ENCODE peak calls at places on chromosomes 13 and 19, in five cellular contexts. D is DMS79 treated with DMSO at 0.1 percent for 48 hours, X is H54, S is A172, F is WERI-Rb-1. Y is an unnamed sample.

GRCh38 chr19:29687897-29688728 is 22.9 kb downstream of the PLEKHF1 start:
- DNase-seq in X (no peak), F (no peak), S (peak), D (no peak), Y (no peak)

GRCh38 chr19:37654833-37655688 is at the start of gene ZFP30:
- DNase-seq in F (peak), X (peak), D (peak), S (peak), Y (peak)

GRCh38 chr19:1773173-1773572 is 19.9 kb downstream of the ONECUT3 start:
- DNase-seq in F (no peak), D (no peak), X (peak), S (peak), Y (no peak)

GRCh38 chr13:27487776-27488175 is 37.4 kb upstream of the MTIF3 start:
- DNase-seq in F (no peak), D (no peak), S (no peak), X (no peak), Y (no peak)

GRCh38 chr13:23087884-23088283 is 92.9 kb upstream of the SGCG start:
- DNase-seq in S (peak), F (peak), X (no peak), D (no peak), Y (peak)

GRCh38 chr13:50421457-50422130 is 406.4 kb downstream of the KCNRG start:
- DNase-seq in S (peak), F (no peak), X (no peak), D (peak), Y (no peak)

GRCh38 chr13:20182231-20182846 is 10.4 kb downstream of the GJB2 start:
- DNase-seq in D (peak), F (peak), X (peak), S (peak), Y (peak)

GRCh38 chr19:35528218-35529038 is at the start of gene SBSN:
- DNase-seq in S (peak), X (peak), F (no peak), D (no peak), Y (no peak)

GRCh38 chr13:99218545-99218944 is 17.9 kb downstream of the UBAC2 start:
- DNase-seq in S (no peak), X (no peak), F (no peak), D (no peak), Y (no peak)

GRCh38 chr19:4058696-4059492 is 7.8 kb downstream of the ZBTB7A start:
- DNase-seq in D (no peak), F (peak), X (no peak), S (no peak), Y (no peak)

GRCh38 chr19:7476241-7476640 is 12.6 kb downstream of the PEX11G start:
- DNase-seq in S (no peak), F (no peak), D (no peak), X (no peak), Y (no peak)

GRCh38 chr13:112616586-112617381 is 28.8 kb upstream of the TUBGCP3 start:
- DNase-seq in F (peak), X (peak), D (no peak), S (peak), Y (peak)

GRCh38 chr13:19838726-19839342 is 24.6 kb downstream of the ZMYM5 start:
- DNase-seq in D (peak), F (no peak), S (no peak), X (no peak), Y (no peak)

GRCh38 chr19:5340637-5341447 is at the start of gene PTPRS:
- DNase-seq in S (peak), X (peak), D (peak), F (peak), Y (peak)

GRCh38 chr13:20526664-20527063 is 1.0 kb upstream of the CRYL1 start:
- DNase-seq in D (peak), S (no peak), F (no peak), X (no peak), Y (no peak)

GRCh38 chr19:31354919-31355318 is 5.7 kb upstream of the TSHZ3 start:
- DNase-seq in X (no peak), F (no peak), D (no peak), S (no peak), Y (no peak)

GRCh38 chr13:94427313-94427712 is 52.2 kb downstream of the DCT start:
- DNase-seq in D (no peak), S (no peak), X (no peak), F (peak), Y (no peak)

GRCh38 chr13:91381371-91381770 is 17.1 kb upstream of the GPC5 start:
- DNase-seq in S (no peak), F (peak), D (no peak), X (no peak), Y (no peak)

GRCh38 chr19:45638930-45639729 is at the start of gene EML2:
- DNase-seq in S (no peak), D (peak), X (no peak), F (no peak), Y (no peak)

GRCh38 chr13:26946675-26947342 is 186.2 kb upstream of the GPR12 start:
- DNase-seq in D (peak), X (peak), F (no peak), S (peak), Y (peak)

GRCh38 chr19:58252102-58252685 is 23.5 kb downstream of the ZNF544 start:
- DNase-seq in F (no peak), D (no peak), X (no peak), S (peak), Y (no peak)

GRCh38 chr13:23081246-23081645 is 99.5 kb upstream of the SGCG start:
- DNase-seq in F (no peak), X (no peak), D (no peak), S (no peak), Y (no peak)

GRCh38 chr19:5225486-5226345 is 114.9 kb downstream of the PTPRS start:
- DNase-seq in F (peak), X (no peak), D (no peak), S (no peak), Y (no peak)

GRCh38 chr19:7595466-7596133 is at the start of gene CAMSAP3:
- DNase-seq in S (no peak), X (no peak), F (peak), D (peak), Y (no peak)

GRCh38 chr13:21443171-21443570 is 15.9 kb downstream of the ZDHHC20 start:
- DNase-seq in F (no peak), X (no peak), S (no peak), D (no peak), Y (peak)

GRCh38 chr19:15584095-15584494 is 30.9 kb upstream of the CYP4F8 start:
- DNase-seq in X (no peak), F (no peak), D (no peak), S (no peak), Y (no peak)

GRCh38 chr19:57947419-57948134 is at the start of gene ZNF256:
- DNase-seq in F (peak), X (peak), D (peak), S (peak), Y (peak)

GRCh38 chr19:43872547-43873336 is 45.6 kb downstream of the ZNF283 start:
- DNase-seq in S (peak), F (no peak), X (no peak), D (no peak), Y (no peak)

GRCh38 chr13:41407380-41407779 is 50.0 kb upstream of the RGCC start:
- DNase-seq in D (no peak), S (no peak), X (no peak), F (no peak), Y (no peak)

GRCh38 chr19:41690801-41691065 is 2.7 kb upstream of the CEACAM7 start:
- DNase-seq in X (no peak), D (no peak), S (no peak), F (no peak), Y (no peak)

GRCh38 chr13:106156468-106156867 is 379.0 kb downstream of the EFNB2 start:
- DNase-seq in D (no peak), X (peak), S (peak), F (no peak), Y (peak)

GRCh38 chr13:38090913-38091312 is 221.3 kb upstream of the TRPC4 start:
- DNase-seq in D (no peak), S (no peak), X (no peak), F (no peak), Y (no peak)

GRCh38 chr19:19385900-19386339 is 19.6 kb upstream of the GATAD2A start:
- DNase-seq in S (no peak), F (no peak), X (peak), D (peak), Y (no peak)

GRCh38 chr19:41627966-41628675 is 1.2 kb upstream of the CEACAM4 start:
- DNase-seq in S (no peak), D (no peak), X (no peak), F (no peak), Y (no peak)

GRCh38 chr13:43472980-43473379 is 313.8 kb downstream of the ENOX1 start:
- DNase-seq in S (no peak), X (no peak), F (no peak), D (no peak), Y (peak)

GRCh38 chr19:45175663-45176345 is 2.2 kb downstream of the TRAPPC6A start:
- DNase-seq in X (no peak), F (no peak), D (peak), S (no peak), Y (no peak)

GRCh38 chr13:52849727-52850395 is 1.4 kb upstream of the PCDH8 start:
- DNase-seq in D (peak), X (no peak), F (no peak), S (no peak), Y (no peak)

GRCh38 chr19:41701401-41702075 is 6.9 kb upstream of the CEACAM5 start:
- DNase-seq in S (no peak), D (no peak), X (peak), F (peak), Y (no peak)

GRCh38 chr13:113297370-113297871 is 382 bp downstream of the LAMP1 start:
- DNase-seq in S (peak), D (no peak), F (peak), X (no peak), Y (no peak)